ENCODE peak calls at places on chromosome 9, in six cellular contexts. W is stomach; N is CD8-positive, alpha-beta T cell; V is tibial artery; I is lower lobe of right lung; G is heart right ventricle. S is an unnamed sample.

GRCh38 chr9:23842531-23843129 is 16.6 kb upstream of the ELAVL2 start:
- DNase-seq in W (no peak), V (no peak), I (no peak), N (no peak), G (no peak), S (no peak)

GRCh38 chr9:14710804-14711203 is 11.7 kb downstream of the CER1 start:
- DNase-seq in N (no peak), V (no peak), W (no peak), G (no peak), I (no peak), S (no peak)

GRCh38 chr9:122402403-122403268 is 31.8 kb downstream of the PTGS1 start:
- DNase-seq in V (no peak), W (no peak), G (no peak), I (no peak), N (no peak), S (no peak)

GRCh38 chr9:85522459-85523092 is 219.2 kb downstream of the AGTPBP1 start:
- DNase-seq in G (peak), N (peak), V (peak), I (peak), W (no peak), S (peak)

GRCh38 chr9:112288029-112288428 is 45.4 kb downstream of the PTBP3 start:
- DNase-seq in V (no peak), W (no peak), G (no peak), I (no peak), N (no peak), S (no peak)

GRCh38 chr9:98256632-98257218 is 1.3 kb upstream of the TBC1D2 start:
- DNase-seq in N (peak), V (no peak), I (no peak), W (no peak), G (no peak), S (no peak)

GRCh38 chr9:16133556-16134227 is 580.8 kb downstream of the CCDC171 start:
- DNase-seq in W (no peak), N (no peak), V (peak), G (peak), I (peak), S (peak)

GRCh38 chr9:38346811-38347735 is 45.4 kb upstream of the ALDH1B1 start:
- DNase-seq in G (no peak), I (no peak), W (no peak), N (no peak), V (no peak), S (no peak)

GRCh38 chr9:99531313-99531712 is 290.4 kb upstream of the NR4A3 start:
- DNase-seq in W (no peak), G (no peak), I (no peak), V (no peak), N (no peak), S (peak)

GRCh38 chr9:71515103-71515502 is 253.2 kb downstream of the CEMIP2 start:
- DNase-seq in V (no peak), I (no peak), G (no peak), W (no peak), N (no peak), S (no peak)

GRCh38 chr9:22103650-22104575 is 94.8 kb upstream of the CDKN2B start:
- DNase-seq in I (no peak), G (no peak), W (no peak), N (no peak), V (no peak), S (no peak)

GRCh38 chr9:3467593-3468219 is 58.1 kb downstream of the RFX3 start:
- DNase-seq in I (peak), G (peak), V (peak), N (peak), W (peak), S (no peak)

GRCh38 chr9:6680797-6681146 is 35.2 kb upstream of the GLDC start:
- DNase-seq in G (peak), I (peak), V (peak), W (peak), N (peak), S (no peak)

GRCh38 chr9:34869390-34869789 is 88.7 kb upstream of the PHF24 start:
- DNase-seq in N (no peak), G (no peak), W (no peak), V (no peak), I (no peak), S (no peak)

GRCh38 chr9:22129134-22129533 is 120.0 kb upstream of the CDKN2B start:
- DNase-seq in W (no peak), G (no peak), I (no peak), N (no peak), V (no peak), S (no peak)

GRCh38 chr9:84701801-84702200 is 32.3 kb downstream of the NTRK2 start:
- DNase-seq in W (no peak), G (no peak), N (no peak), I (no peak), V (no peak), S (no peak)

GRCh38 chr9:98374385-98375051 is 119.1 kb upstream of the TBC1D2 start:
- DNase-seq in I (no peak), V (no peak), W (peak), N (no peak), G (no peak), S (no peak)

GRCh38 chr9:18703086-18703750 is 229.3 kb downstream of the ADAMTSL1 start:
- DNase-seq in V (no peak), N (no peak), G (no peak), I (no peak), W (no peak), S (no peak)

GRCh38 chr9:122291458-122291857 is 26.8 kb downstream of the MRRF start:
- DNase-seq in W (no peak), N (no peak), I (no peak), V (no peak), G (no peak), S (no peak)

GRCh38 chr9:27924502-27924901 is 351.2 kb upstream of the C9orf72 start:
- DNase-seq in N (no peak), V (no peak), G (no peak), W (no peak), I (no peak), S (no peak)

GRCh38 chr9:134661299-134661698 is 19.7 kb downstream of the COL5A1 start:
- DNase-seq in G (no peak), W (no peak), N (no peak), V (no peak), I (no peak), S (no peak)

GRCh38 chr9:137484551-137485315 is 25.6 kb upstream of the NSMF start:
- DNase-seq in W (no peak), N (no peak), G (no peak), I (peak), V (no peak), S (no peak)

GRCh38 chr9:115198018-115198417 is 80.1 kb upstream of the TNC start:
- DNase-seq in V (peak), W (no peak), G (peak), N (no peak), I (peak), S (no peak)

GRCh38 chr9:114448706-114449105 is 56.6 kb downstream of the WHRN start:
- DNase-seq in V (no peak), G (no peak), N (no peak), I (no peak), W (no peak), S (no peak)

GRCh38 chr9:5265939-5266338 is 34.7 kb downstream of the INSL4 start:
- DNase-seq in V (no peak), N (no peak), W (no peak), G (no peak), I (no peak), S (no peak)

GRCh38 chr9:5438301-5439162 is 807 bp upstream of the PLGRKT start:
- DNase-seq in V (no peak), N (peak), W (no peak), G (no peak), I (no peak), S (no peak)

GRCh38 chr9:77896269-77897245 is 135.1 kb downstream of the GNAQ start:
- DNase-seq in V (no peak), N (no peak), W (no peak), G (no peak), I (no peak), S (no peak)

GRCh38 chr9:37575511-37575914 is 667 bp downstream of the FBXO10 start:
- DNase-seq in G (no peak), W (no peak), I (no peak), V (peak), N (no peak), S (no peak)

GRCh38 chr9:106596984-106597383 is 266.0 kb upstream of the ZNF462 start:
- DNase-seq in N (no peak), G (no peak), V (no peak), W (no peak), I (no peak), S (no peak)

GRCh38 chr9:101054657-101055056 is 26.1 kb downstream of the PLPPR1 start:
- DNase-seq in N (no peak), I (no peak), V (no peak), G (no peak), W (no peak), S (no peak)

GRCh38 chr9:109192732-109193361 is 25.8 kb upstream of the FRRS1L start:
- DNase-seq in W (peak), V (no peak), G (no peak), I (no peak), N (no peak), S (no peak)

GRCh38 chr9:125460883-125461475 is 199.4 kb downstream of the GAPVD1 start:
- DNase-seq in N (no peak), G (no peak), V (no peak), W (no peak), I (no peak), S (no peak)

GRCh38 chr9:126377521-126377920 is 50.9 kb downstream of the MVB12B start:
- DNase-seq in G (no peak), W (no peak), I (no peak), N (no peak), V (no peak), S (no peak)

GRCh38 chr9:84851935-84852585 is 182.5 kb downstream of the NTRK2 start:
- DNase-seq in V (peak), N (no peak), I (no peak), W (peak), G (no peak), S (no peak)

GRCh38 chr9:37446401-37446800 is 18.8 kb downstream of the ZBTB5 start:
- DNase-seq in G (no peak), I (no peak), N (no peak), V (no peak), W (no peak), S (no peak)

GRCh38 chr9:105437704-105438103 is 10.1 kb upstream of the FSD1L start:
- DNase-seq in W (no peak), N (no peak), I (no peak), V (no peak), G (no peak), S (no peak)

GRCh38 chr9:73916016-73916673 is 581.0 kb upstream of the RORB start:
- DNase-seq in G (no peak), N (no peak), V (no peak), I (no peak), W (no peak), S (no peak)

GRCh38 chr9:86891091-86891490 is 56.2 kb downstream of the GAS1 start:
- DNase-seq in W (no peak), V (no peak), G (no peak), N (no peak), I (no peak), S (no peak)

GRCh38 chr9:86893811-86894490 is 53.4 kb downstream of the GAS1 start:
- DNase-seq in G (no peak), I (no peak), W (no peak), V (no peak), N (no peak), S (no peak)

GRCh38 chr9:86891886-86892437 is 55.3 kb downstream of the GAS1 start:
- DNase-seq in V (no peak), W (no peak), N (no peak), I (no peak), G (no peak), S (no peak)

DNA sequence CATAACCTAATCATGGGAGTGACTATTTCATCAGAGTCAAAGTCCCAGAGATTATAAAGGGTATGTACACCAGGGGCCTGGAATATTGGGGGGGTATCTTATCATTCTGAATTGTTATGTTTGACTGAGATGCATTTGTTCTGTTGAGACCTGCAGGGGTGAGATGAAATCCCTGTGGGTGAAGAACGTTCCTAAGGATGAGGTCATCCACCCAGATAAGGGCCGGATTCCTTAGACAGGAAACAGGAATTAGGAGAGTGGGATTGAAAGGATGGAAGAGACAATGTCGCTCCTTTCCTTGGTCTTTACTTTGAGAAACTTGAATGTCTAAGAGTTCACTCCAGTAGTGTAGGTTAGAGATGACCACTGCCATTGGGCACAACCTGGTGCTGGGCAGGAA is 54.7 kb downstream of the GAS1 start:
- DNase-seq in W (no peak), G (no peak), I (no peak), N (no peak), V (no peak), S (no peak)
- TF ChIP-seq CTCF in W (no peak), G (no peak), I (no peak), N (no peak), V (no peak), S (no peak)

GRCh38 chr9:113416149-113416726 is 5.7 kb downstream of the C9orf43 start:
- DNase-seq in G (no peak), N (no peak), I (no peak), W (no peak), V (no peak), S (no peak)

GRCh38 chr9:113409481-113409880 is 994 bp downstream of the POLE3 start:
- DNase-seq in W (no peak), N (no peak), G (no peak), V (no peak), I (no peak), S (no peak)

GRCh38 chr9:113409883-113410206 is 630 bp downstream of the POLE3 start:
- DNase-seq in G (no peak), W (peak), N (no peak), I (no peak), V (no peak), S (no peak)

DNA sequence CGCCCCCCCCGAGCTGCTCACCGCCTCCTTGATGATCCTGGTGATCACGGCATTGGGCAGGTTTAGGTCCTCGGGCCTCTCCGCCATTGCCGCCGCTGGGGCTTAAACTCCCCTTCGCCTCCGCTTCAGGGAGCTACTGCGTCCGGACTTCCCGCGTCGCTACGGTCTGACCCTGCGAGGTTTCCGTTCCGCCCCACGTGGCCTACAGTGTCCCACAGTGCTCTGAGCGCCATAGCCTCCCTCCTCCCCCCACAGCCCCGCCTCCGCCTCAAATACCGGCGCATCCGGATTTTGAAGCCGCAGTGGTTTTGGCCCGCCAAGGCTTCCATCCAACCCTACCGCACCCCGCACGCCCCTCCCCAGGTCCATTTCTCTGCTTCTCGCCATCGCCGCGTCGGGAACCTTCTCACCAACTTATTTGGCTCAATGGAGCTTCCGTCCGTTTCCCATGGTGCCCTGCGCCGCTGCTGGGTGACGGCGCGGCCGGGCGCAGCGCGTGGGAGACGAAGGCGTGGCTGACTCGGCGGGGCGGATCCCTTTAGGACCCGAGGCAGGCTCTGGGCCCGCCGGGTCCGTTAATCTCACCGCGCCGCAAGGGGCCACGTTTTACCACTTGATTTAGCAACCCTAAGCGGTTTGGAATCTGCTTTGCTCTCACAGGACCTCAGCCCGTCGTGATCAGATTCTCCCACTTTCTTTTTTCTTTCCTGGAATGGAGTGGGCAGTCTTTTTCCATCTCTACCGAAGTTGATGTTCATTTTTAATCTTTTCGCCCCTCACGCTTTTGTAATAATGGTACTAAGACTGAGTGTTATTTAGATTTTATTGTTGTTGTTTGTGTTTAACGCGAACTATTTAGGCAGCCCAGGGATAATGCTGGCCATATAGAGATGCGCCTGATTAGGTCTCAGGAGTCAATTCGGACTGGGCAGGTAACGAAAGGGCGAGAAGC is at the start of the genes C9orf43 and POLE3:
- DNase-seq in V (peak), G (peak), I (peak), N (peak), W (peak), S (peak)
- TF ChIP-seq CTCF in V (no peak), G (no peak), I (no peak), N (no peak), W (no peak), S (no peak)

GRCh38 chr9:121268598-121269029 is 652 bp downstream of the GSN start:
- DNase-seq in G (no peak), N (no peak), I (no peak), V (no peak), W (no peak), S (no peak)

GRCh38 chr9:121269030-121269887 is 1.3 kb downstream of the GSN start:
- DNase-seq in V (peak), I (no peak), N (no peak), W (peak), G (no peak), S (no peak)

GRCh38 chr9:121266356-121266755 is 1.6 kb upstream of the GSN start:
- DNase-seq in V (no peak), N (no peak), G (no peak), I (no peak), W (no peak), S (no peak)

GRCh38 chr9:121266906-121267650 is 884 bp upstream of the GSN start:
- DNase-seq in V (peak), N (no peak), W (no peak), I (no peak), G (peak), S (no peak)

DNA sequence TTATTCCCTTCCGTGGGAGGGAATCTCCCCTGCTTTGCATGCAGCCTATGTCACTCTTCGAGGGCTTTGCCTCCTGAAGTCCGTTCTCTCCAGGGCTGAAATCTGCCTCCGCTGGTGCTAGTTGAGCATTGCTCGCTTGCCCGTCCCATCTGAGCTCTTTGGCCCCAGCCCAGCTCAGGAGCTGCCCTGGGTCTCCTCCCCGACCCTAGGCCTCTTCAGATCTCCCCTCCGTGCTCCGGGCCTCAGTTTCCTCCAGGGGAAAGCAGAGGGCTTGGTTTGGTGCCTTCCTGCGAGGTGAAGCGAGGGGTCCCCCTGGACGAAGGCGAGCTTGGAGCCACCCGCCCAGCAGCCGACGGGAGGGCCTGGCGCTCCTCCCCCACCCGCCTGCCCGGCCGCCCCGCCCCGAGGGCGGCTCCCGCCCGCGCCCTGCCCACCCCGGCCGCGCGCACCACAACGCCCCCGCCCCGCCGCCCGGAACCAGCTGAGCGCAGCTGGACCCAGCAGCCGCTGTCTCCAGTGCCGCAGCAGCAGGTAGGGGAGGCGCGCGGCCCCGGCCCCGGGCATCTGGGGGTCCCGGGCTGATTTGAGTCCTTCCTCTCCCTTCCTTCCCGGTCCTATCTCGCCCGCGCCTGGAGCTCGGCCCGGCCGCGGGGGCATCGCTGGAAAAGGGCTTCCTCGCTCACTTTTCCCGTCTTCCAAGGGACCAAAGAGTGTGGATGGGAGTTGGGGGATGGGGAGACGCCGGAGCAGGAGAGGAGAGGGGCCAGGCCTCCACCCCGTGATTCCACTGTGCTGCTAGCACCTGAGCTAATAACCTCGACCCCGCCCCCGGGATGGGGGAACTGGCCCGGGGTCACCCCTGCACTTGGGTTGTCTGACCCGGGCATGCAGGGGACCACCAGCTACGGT is at the start of gene GSN:
- DNase-seq in W (peak), I (peak), V (peak), N (peak), G (peak), S (peak)
- TF ChIP-seq CTCF in W (peak), I (peak), V (peak), N (no peak), G (no peak), S (no peak)

DNA sequence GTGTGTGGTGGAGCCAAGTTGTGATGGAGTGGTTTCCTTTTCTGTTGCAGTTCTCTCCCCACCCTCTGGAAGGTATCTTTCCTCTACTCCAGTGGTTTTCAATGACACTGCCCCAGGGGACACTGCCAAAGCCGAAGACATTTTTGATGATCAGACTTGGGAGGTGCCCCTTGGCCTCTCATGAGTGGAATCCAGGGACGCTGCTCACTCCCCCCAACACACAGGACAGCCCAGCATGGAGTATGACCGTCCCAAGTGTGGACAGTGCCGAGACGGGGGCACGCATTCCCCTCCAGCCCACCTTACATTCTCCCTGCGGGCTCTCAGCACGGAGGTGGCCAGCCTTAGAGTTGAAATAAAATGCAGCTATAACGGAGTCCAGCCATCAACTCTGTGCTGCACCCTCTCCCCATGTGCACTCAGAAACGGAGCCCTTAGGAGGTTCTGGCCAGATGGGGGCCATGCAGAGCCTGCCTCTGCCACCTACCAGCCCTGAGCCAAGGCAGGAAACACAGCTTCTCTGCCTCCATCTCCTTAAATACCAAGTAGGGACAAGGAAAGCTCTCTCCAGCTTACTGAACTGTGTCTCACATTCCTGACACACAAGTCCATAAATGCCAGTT is 150.8 kb downstream of the ROR2 start:
- DNase-seq in W (no peak), N (no peak), G (no peak), V (no peak), I (no peak), S (no peak)
- TF ChIP-seq CTCF in W (no peak), N (no peak), G (no peak), V (no peak), I (no peak), S (no peak)